ENCODE peak calls at places on chromosomes 1 and 21, in five cellular contexts. One of them, this sample, is unnamed.

GRCh38 chr1:192601145-192602048 is 25.8 kb downstream of the RGS1 start:
- DNase-seq in CD4-positive, alpha-beta T cell: no peak
- DNase-seq in uterus: no peak
- DNase-seq in hepatic stellate cell: no peak
- DNase-seq in NCI-H1105 treated with DMSO at 0.1 percent for 48 hours: no peak
- DNase-seq in this sample: no peak

GRCh38 chr21:42092805-42093590 is 21.9 kb downstream of the UMODL1 start:
- DNase-seq in CD4-positive, alpha-beta T cell: no peak
- DNase-seq in uterus: no peak
- DNase-seq in hepatic stellate cell: no peak
- DNase-seq in NCI-H1105 treated with DMSO at 0.1 percent for 48 hours: no peak
- DNase-seq in this sample: no peak

GRCh38 chr1:65471901-65472332 is 51.4 kb downstream of the LEPR start:
- DNase-seq in CD4-positive, alpha-beta T cell: no peak
- DNase-seq in uterus: no peak
- DNase-seq in hepatic stellate cell: no peak
- DNase-seq in NCI-H1105 treated with DMSO at 0.1 percent for 48 hours: no peak
- DNase-seq in this sample: no peak

GRCh38 chr1:13943055-13943454 is 243.1 kb downstream of the PRDM2 start:
- DNase-seq in CD4-positive, alpha-beta T cell: no peak
- DNase-seq in uterus: no peak
- DNase-seq in hepatic stellate cell: no peak
- DNase-seq in NCI-H1105 treated with DMSO at 0.1 percent for 48 hours: no peak
- DNase-seq in this sample: no peak

GRCh38 chr1:235648954-235649721 is 446 bp downstream of the GNG4 start:
- DNase-seq in CD4-positive, alpha-beta T cell: peak
- DNase-seq in uterus: peak
- DNase-seq in hepatic stellate cell: peak
- DNase-seq in NCI-H1105 treated with DMSO at 0.1 percent for 48 hours: peak
- DNase-seq in this sample: peak

GRCh38 chr1:220300442-220301121 is 28.3 kb upstream of the RAB3GAP2 start:
- DNase-seq in CD4-positive, alpha-beta T cell: no peak
- DNase-seq in uterus: peak
- DNase-seq in hepatic stellate cell: peak
- DNase-seq in NCI-H1105 treated with DMSO at 0.1 percent for 48 hours: no peak
- DNase-seq in this sample: no peak

GRCh38 chr1:225602590-225603206 is 50.2 kb downstream of the ENAH start:
- DNase-seq in CD4-positive, alpha-beta T cell: no peak
- DNase-seq in uterus: no peak
- DNase-seq in hepatic stellate cell: no peak
- DNase-seq in NCI-H1105 treated with DMSO at 0.1 percent for 48 hours: no peak
- DNase-seq in this sample: no peak

GRCh38 chr1:91630803-91631202 is 130.2 kb downstream of the CDC7 start:
- DNase-seq in CD4-positive, alpha-beta T cell: no peak
- DNase-seq in uterus: no peak
- DNase-seq in hepatic stellate cell: no peak
- DNase-seq in NCI-H1105 treated with DMSO at 0.1 percent for 48 hours: no peak
- DNase-seq in this sample: no peak

GRCh38 chr21:31205412-31205811 is 138.6 kb downstream of the TIAM1 start:
- DNase-seq in CD4-positive, alpha-beta T cell: no peak
- DNase-seq in uterus: no peak
- DNase-seq in hepatic stellate cell: no peak
- DNase-seq in NCI-H1105 treated with DMSO at 0.1 percent for 48 hours: no peak
- DNase-seq in this sample: no peak